ENCODE peak calls at places on chromosomes 16 and 17, in seven cellular contexts. One of them, this sample, is unnamed.

GRCh38 chr17:36755586-36755985 is 154.2 kb downstream of the MRM1 start:
- DNase-seq in NT2/D1: no peak
- DNase-seq in HuH-7.5: peak
- DNase-seq in activated CD4-positive, alpha-beta T cell treated with anti-CD3 and anti-CD28 coated beads, Interleukin-2, amount 50 U/mL, for 1 hour: peak
- DNase-seq in CD4-positive, CD25-positive, alpha-beta regulatory T cell: no peak
- DNase-seq in PC-3: peak
- DNase-seq in activated CD4-positive, CD25-positive, alpha-beta regulatory T cell treated with anti-CD3 and anti-CD28 coated beads, Interleukin-2, amount 50 U/mL, for 16 hours: no peak
- DNase-seq in this sample: peak

GRCh38 chr16:67910162-67910561 is 17.1 kb downstream of the PSKH1 start:
- DNase-seq in CD4-positive, CD25-positive, alpha-beta regulatory T cell: no peak
- DNase-seq in NT2/D1: no peak
- DNase-seq in activated CD4-positive, alpha-beta T cell treated with anti-CD3 and anti-CD28 coated beads, Interleukin-2, amount 50 U/mL, for 1 hour: no peak
- DNase-seq in activated CD4-positive, CD25-positive, alpha-beta regulatory T cell treated with anti-CD3 and anti-CD28 coated beads, Interleukin-2, amount 50 U/mL, for 16 hours: no peak
- DNase-seq in HuH-7.5: no peak
- DNase-seq in PC-3: no peak
- DNase-seq in this sample: no peak

GRCh38 chr17:77649717-77650211 is 308.7 kb upstream of the TNRC6C start:
- DNase-seq in activated CD4-positive, CD25-positive, alpha-beta regulatory T cell treated with anti-CD3 and anti-CD28 coated beads, Interleukin-2, amount 50 U/mL, for 16 hours: no peak
- DNase-seq in PC-3: peak
- DNase-seq in activated CD4-positive, alpha-beta T cell treated with anti-CD3 and anti-CD28 coated beads, Interleukin-2, amount 50 U/mL, for 1 hour: no peak
- DNase-seq in HuH-7.5: no peak
- DNase-seq in NT2/D1: no peak
- DNase-seq in CD4-positive, CD25-positive, alpha-beta regulatory T cell: no peak
- DNase-seq in this sample: no peak

GRCh38 chr16:5056347-5056746 is 9.4 kb downstream of the C16orf89 start:
- DNase-seq in activated CD4-positive, alpha-beta T cell treated with anti-CD3 and anti-CD28 coated beads, Interleukin-2, amount 50 U/mL, for 1 hour: peak
- DNase-seq in NT2/D1: no peak
- DNase-seq in activated CD4-positive, CD25-positive, alpha-beta regulatory T cell treated with anti-CD3 and anti-CD28 coated beads, Interleukin-2, amount 50 U/mL, for 16 hours: peak
- DNase-seq in HuH-7.5: no peak
- DNase-seq in CD4-positive, CD25-positive, alpha-beta regulatory T cell: peak
- DNase-seq in PC-3: peak
- DNase-seq in this sample: no peak

GRCh38 chr17:2865228-2865627 is 69.0 kb downstream of the RAP1GAP2 start:
- DNase-seq in PC-3: no peak
- DNase-seq in activated CD4-positive, CD25-positive, alpha-beta regulatory T cell treated with anti-CD3 and anti-CD28 coated beads, Interleukin-2, amount 50 U/mL, for 16 hours: no peak
- DNase-seq in CD4-positive, CD25-positive, alpha-beta regulatory T cell: no peak
- DNase-seq in NT2/D1: no peak
- DNase-seq in HuH-7.5: no peak
- DNase-seq in activated CD4-positive, alpha-beta T cell treated with anti-CD3 and anti-CD28 coated beads, Interleukin-2, amount 50 U/mL, for 1 hour: no peak
- DNase-seq in this sample: no peak

GRCh38 chr17:64728041-64728695 is 66.1 kb upstream of the SMURF2 start:
- DNase-seq in CD4-positive, CD25-positive, alpha-beta regulatory T cell: no peak
- DNase-seq in PC-3: no peak
- DNase-seq in activated CD4-positive, CD25-positive, alpha-beta regulatory T cell treated with anti-CD3 and anti-CD28 coated beads, Interleukin-2, amount 50 U/mL, for 16 hours: no peak
- DNase-seq in activated CD4-positive, alpha-beta T cell treated with anti-CD3 and anti-CD28 coated beads, Interleukin-2, amount 50 U/mL, for 1 hour: no peak
- DNase-seq in HuH-7.5: no peak
- DNase-seq in NT2/D1: no peak
- DNase-seq in this sample: no peak

GRCh38 chr16:70689035-70689969 is 3.4 kb upstream of the MTSS2 start:
- DNase-seq in NT2/D1: no peak
- DNase-seq in HuH-7.5: no peak
- DNase-seq in PC-3: no peak
- DNase-seq in CD4-positive, CD25-positive, alpha-beta regulatory T cell: no peak
- DNase-seq in activated CD4-positive, CD25-positive, alpha-beta regulatory T cell treated with anti-CD3 and anti-CD28 coated beads, Interleukin-2, amount 50 U/mL, for 16 hours: no peak
- DNase-seq in activated CD4-positive, alpha-beta T cell treated with anti-CD3 and anti-CD28 coated beads, Interleukin-2, amount 50 U/mL, for 1 hour: no peak
- DNase-seq in this sample: no peak

GRCh38 chr16:31265329-31266245 is 5.8 kb downstream of the ITGAM start:
- DNase-seq in HuH-7.5: no peak
- DNase-seq in activated CD4-positive, CD25-positive, alpha-beta regulatory T cell treated with anti-CD3 and anti-CD28 coated beads, Interleukin-2, amount 50 U/mL, for 16 hours: peak
- DNase-seq in NT2/D1: no peak
- DNase-seq in CD4-positive, CD25-positive, alpha-beta regulatory T cell: peak
- DNase-seq in activated CD4-positive, alpha-beta T cell treated with anti-CD3 and anti-CD28 coated beads, Interleukin-2, amount 50 U/mL, for 1 hour: peak
- DNase-seq in PC-3: peak
- DNase-seq in this sample: peak

GRCh38 chr17:39939588-39940419 is 12.3 kb downstream of the LRRC3C start:
- DNase-seq in activated CD4-positive, CD25-positive, alpha-beta regulatory T cell treated with anti-CD3 and anti-CD28 coated beads, Interleukin-2, amount 50 U/mL, for 16 hours: no peak
- DNase-seq in activated CD4-positive, alpha-beta T cell treated with anti-CD3 and anti-CD28 coated beads, Interleukin-2, amount 50 U/mL, for 1 hour: no peak
- DNase-seq in HuH-7.5: no peak
- DNase-seq in PC-3: peak
- DNase-seq in NT2/D1: no peak
- DNase-seq in CD4-positive, CD25-positive, alpha-beta regulatory T cell: no peak
- DNase-seq in this sample: peak

GRCh38 chr16:28010671-28011070 is 52.8 kb downstream of the GSG1L start:
- DNase-seq in CD4-positive, CD25-positive, alpha-beta regulatory T cell: no peak
- DNase-seq in PC-3: no peak
- DNase-seq in activated CD4-positive, alpha-beta T cell treated with anti-CD3 and anti-CD28 coated beads, Interleukin-2, amount 50 U/mL, for 1 hour: no peak
- DNase-seq in NT2/D1: no peak
- DNase-seq in activated CD4-positive, CD25-positive, alpha-beta regulatory T cell treated with anti-CD3 and anti-CD28 coated beads, Interleukin-2, amount 50 U/mL, for 16 hours: no peak
- DNase-seq in HuH-7.5: no peak
- DNase-seq in this sample: peak

GRCh38 chr16:48393843-48394703 is 8.9 kb upstream of the SIAH1 start:
- DNase-seq in activated CD4-positive, CD25-positive, alpha-beta regulatory T cell treated with anti-CD3 and anti-CD28 coated beads, Interleukin-2, amount 50 U/mL, for 16 hours: no peak
- DNase-seq in NT2/D1: no peak
- DNase-seq in CD4-positive, CD25-positive, alpha-beta regulatory T cell: no peak
- DNase-seq in HuH-7.5: no peak
- DNase-seq in PC-3: no peak
- DNase-seq in activated CD4-positive, alpha-beta T cell treated with anti-CD3 and anti-CD28 coated beads, Interleukin-2, amount 50 U/mL, for 1 hour: no peak
- DNase-seq in this sample: no peak

GRCh38 chr17:79633154-79633553 is 22.3 kb upstream of the RBFOX3 start:
- DNase-seq in HuH-7.5: no peak
- DNase-seq in CD4-positive, CD25-positive, alpha-beta regulatory T cell: no peak
- DNase-seq in activated CD4-positive, CD25-positive, alpha-beta regulatory T cell treated with anti-CD3 and anti-CD28 coated beads, Interleukin-2, amount 50 U/mL, for 16 hours: no peak
- DNase-seq in activated CD4-positive, alpha-beta T cell treated with anti-CD3 and anti-CD28 coated beads, Interleukin-2, amount 50 U/mL, for 1 hour: no peak
- DNase-seq in PC-3: no peak
- DNase-seq in NT2/D1: no peak
- DNase-seq in this sample: no peak

GRCh38 chr16:27894441-27894840 is 169.1 kb downstream of the GSG1L start:
- DNase-seq in CD4-positive, CD25-positive, alpha-beta regulatory T cell: no peak
- DNase-seq in PC-3: no peak
- DNase-seq in activated CD4-positive, CD25-positive, alpha-beta regulatory T cell treated with anti-CD3 and anti-CD28 coated beads, Interleukin-2, amount 50 U/mL, for 16 hours: no peak
- DNase-seq in activated CD4-positive, alpha-beta T cell treated with anti-CD3 and anti-CD28 coated beads, Interleukin-2, amount 50 U/mL, for 1 hour: no peak
- DNase-seq in NT2/D1: no peak
- DNase-seq in HuH-7.5: no peak
- DNase-seq in this sample: no peak

GRCh38 chr17:34902761-34903325 is 58.4 kb downstream of the CCT6B start:
- DNase-seq in NT2/D1: no peak
- DNase-seq in CD4-positive, CD25-positive, alpha-beta regulatory T cell: no peak
- DNase-seq in activated CD4-positive, CD25-positive, alpha-beta regulatory T cell treated with anti-CD3 and anti-CD28 coated beads, Interleukin-2, amount 50 U/mL, for 16 hours: no peak
- DNase-seq in PC-3: no peak
- DNase-seq in activated CD4-positive, alpha-beta T cell treated with anti-CD3 and anti-CD28 coated beads, Interleukin-2, amount 50 U/mL, for 1 hour: no peak
- DNase-seq in HuH-7.5: no peak
- DNase-seq in this sample: no peak

GRCh38 chr17:56679148-56679766 is 85.8 kb downstream of the NOG start:
- DNase-seq in NT2/D1: no peak
- DNase-seq in CD4-positive, CD25-positive, alpha-beta regulatory T cell: no peak
- DNase-seq in PC-3: peak
- DNase-seq in activated CD4-positive, CD25-positive, alpha-beta regulatory T cell treated with anti-CD3 and anti-CD28 coated beads, Interleukin-2, amount 50 U/mL, for 16 hours: no peak
- DNase-seq in activated CD4-positive, alpha-beta T cell treated with anti-CD3 and anti-CD28 coated beads, Interleukin-2, amount 50 U/mL, for 1 hour: no peak
- DNase-seq in HuH-7.5: peak
- DNase-seq in this sample: peak

GRCh38 chr17:46135126-46135812 is 58.0 kb downstream of the KANSL1 start:
- DNase-seq in HuH-7.5: no peak
- DNase-seq in activated CD4-positive, CD25-positive, alpha-beta regulatory T cell treated with anti-CD3 and anti-CD28 coated beads, Interleukin-2, amount 50 U/mL, for 16 hours: no peak
- DNase-seq in activated CD4-positive, alpha-beta T cell treated with anti-CD3 and anti-CD28 coated beads, Interleukin-2, amount 50 U/mL, for 1 hour: no peak
- DNase-seq in NT2/D1: no peak
- DNase-seq in CD4-positive, CD25-positive, alpha-beta regulatory T cell: no peak
- DNase-seq in PC-3: no peak
- DNase-seq in this sample: no peak

GRCh38 chr16:53091508-53092211 is 36.9 kb downstream of the CHD9 start:
- DNase-seq in PC-3: no peak
- DNase-seq in NT2/D1: peak
- DNase-seq in CD4-positive, CD25-positive, alpha-beta regulatory T cell: no peak
- DNase-seq in HuH-7.5: no peak
- DNase-seq in activated CD4-positive, alpha-beta T cell treated with anti-CD3 and anti-CD28 coated beads, Interleukin-2, amount 50 U/mL, for 1 hour: no peak
- DNase-seq in activated CD4-positive, CD25-positive, alpha-beta regulatory T cell treated with anti-CD3 and anti-CD28 coated beads, Interleukin-2, amount 50 U/mL, for 16 hours: no peak
- DNase-seq in this sample: peak

GRCh38 chr17:17537311-17538099 is 41.3 kb upstream of the RASD1 start:
- DNase-seq in CD4-positive, CD25-positive, alpha-beta regulatory T cell: no peak
- DNase-seq in NT2/D1: no peak
- DNase-seq in HuH-7.5: no peak
- DNase-seq in activated CD4-positive, CD25-positive, alpha-beta regulatory T cell treated with anti-CD3 and anti-CD28 coated beads, Interleukin-2, amount 50 U/mL, for 16 hours: no peak
- DNase-seq in activated CD4-positive, alpha-beta T cell treated with anti-CD3 and anti-CD28 coated beads, Interleukin-2, amount 50 U/mL, for 1 hour: no peak
- DNase-seq in PC-3: no peak
- DNase-seq in this sample: no peak

This sample was measured in kidney tubule cell.